ENCODE peak calls at places on chromosomes 13 and 19, in eight cellular contexts. J, P, K, T, W, M, N and Z are unnamed samples.

GRCh38 chr19:47742636-47743035 is 2.7 kb upstream of the NOP53 start:
- DNase-seq in J (no peak), P (no peak), K (no peak), T (no peak), W (no peak), M (no peak), N (no peak), Z (peak; percentile 82)

GRCh38 chr13:97339019-97339988 is 94.7 kb upstream of the RAP2A start:
- DNase-seq in J (no peak), P (peak; percentile 68), K (no peak), T (peak; percentile 93), W (no peak), M (peak; percentile 91), N (peak; percentile 71), Z (no peak)

GRCh38 chr13:30744056-30744684 is 8.8 kb downstream of the ALOX5AP start:
- DNase-seq in J (no peak), P (peak; percentile 66), K (no peak), T (no peak), W (peak; percentile 78), M (no peak), N (no peak), Z (no peak)

GRCh38 chr13:70188567-70188966 is 80.3 kb upstream of the KLHL1 start:
- DNase-seq in J (no peak), P (no peak), K (no peak), T (no peak), W (no peak), M (no peak), N (no peak), Z (no peak)

GRCh38 chr19:19642506-19643157 is 825 bp downstream of the GMIP start:
- DNase-seq in J (no peak), P (no peak), K (no peak), T (no peak), W (no peak), M (no peak), N (no peak), Z (no peak)

GRCh38 chr19:31013391-31013975 is 335.8 kb downstream of the TSHZ3 start:
- DNase-seq in J (no peak), P (no peak), K (no peak), T (no peak), W (no peak), M (no peak), N (no peak), Z (no peak)

GRCh38 chr13:39451860-39452301 is 151.1 kb downstream of the LHFPL6 start:
- DNase-seq in J (no peak), P (no peak), K (peak; percentile 25), T (peak; percentile 83), W (no peak), M (peak; percentile 77), N (no peak), Z (no peak)

GRCh38 chr19:35468637-35469036 is 20.6 kb downstream of the FFAR2 start:
- DNase-seq in J (no peak), P (peak; percentile 61), K (peak; percentile 51), T (peak; percentile 46), W (peak; percentile 46), M (no peak), N (peak; percentile 2), Z (peak; percentile 76)

GRCh38 chr19:34278783-34279182 is 24.4 kb downstream of the GARRE1 start:
- DNase-seq in J (no peak), P (no peak), K (no peak), T (no peak), W (no peak), M (no peak), N (no peak), Z (no peak)

GRCh38 chr13:95445116-95445515 is 107.4 kb upstream of the CLDN10 start:
- DNase-seq in J (no peak), P (no peak), K (no peak), T (no peak), W (no peak), M (no peak), N (no peak), Z (no peak)

GRCh38 chr19:41376998-41377365 is 649 bp downstream of the TMEM91 start:
- DNase-seq in J (no peak), P (no peak), K (no peak), T (no peak), W (no peak), M (no peak), N (no peak), Z (no peak)

GRCh38 chr13:62482351-62482750 is 1066.7 kb upstream of the PCDH20 start:
- DNase-seq in J (no peak), P (no peak), K (no peak), T (peak; percentile 3), W (no peak), M (no peak), N (no peak), Z (no peak)
- H3K4me3 ChIP-seq in J (no peak overlapping the region), P (no peak overlapping the region), K (no peak overlapping the region), T (no peak overlapping the region), W (no peak overlapping the region), M (no peak overlapping the region), N (no peak overlapping the region), Z (no peak overlapping the region)

DNA sequence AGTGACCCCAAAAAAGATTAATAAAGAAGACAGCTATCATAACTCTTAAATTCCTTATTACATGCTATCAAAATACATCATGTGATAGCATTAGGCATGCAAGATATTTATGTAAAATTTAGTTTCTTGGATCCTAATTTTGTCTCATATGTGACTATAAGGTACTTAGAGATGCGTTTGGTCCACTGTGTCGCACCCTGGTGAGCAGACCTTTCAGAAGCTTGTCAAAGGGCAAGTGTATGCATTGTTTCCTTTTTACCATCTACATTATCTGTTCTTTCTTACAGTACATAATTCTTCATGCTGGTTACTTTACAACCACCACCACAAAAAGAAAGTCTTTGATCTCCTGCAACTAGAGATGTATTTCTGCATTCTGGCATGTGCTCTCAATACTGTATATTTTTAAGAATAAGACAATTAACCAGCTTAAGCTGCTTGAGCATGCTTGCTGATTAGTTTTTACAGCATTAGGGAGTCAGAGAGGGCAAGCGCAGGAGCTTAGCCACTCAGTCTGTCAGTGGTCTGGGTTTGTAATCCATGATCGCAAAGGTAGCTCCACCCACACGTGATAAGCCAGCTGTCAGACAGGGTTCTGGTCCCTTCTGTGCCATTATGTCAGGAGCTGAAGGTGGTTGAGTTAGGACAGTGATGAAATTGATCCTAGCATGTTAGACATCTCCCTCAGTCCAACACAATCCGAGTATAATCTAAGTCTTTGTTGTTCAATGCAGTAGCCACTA is 500.9 kb downstream of the MYO16 start:
- DNase-seq in J (no peak), P (no peak), K (no peak), T (no peak), W (no peak), M (no peak), N (no peak), Z (no peak)
- H3K4me3 ChIP-seq in J (no peak overlapping the region), P (no peak overlapping the region), K (no peak overlapping the region), T (no peak overlapping the region), W (no peak overlapping the region), M (no peak overlapping the region), N (no peak overlapping the region), Z (no peak overlapping the region)

GRCh38 chr19:5564930-5565329 is 2.8 kb downstream of the TINCR start:
- DNase-seq in J (no peak), P (no peak), K (no peak), T (no peak), W (no peak), M (no peak), N (no peak), Z (no peak)

GRCh38 chr19:5571777-5572176 is 4.0 kb upstream of the TINCR start:
- DNase-seq in J (no peak), P (no peak), K (no peak), T (no peak), W (no peak), M (no peak), N (no peak), Z (no peak)

GRCh38 chr19:5563941-5564612 is 3.7 kb downstream of the TINCR start:
- DNase-seq in J (no peak), P (no peak), K (peak; percentile 74), T (peak; percentile 23), W (no peak), M (no peak), N (no peak), Z (no peak)

GRCh38 chr19:5567971-5568407 is 236 bp upstream of the TINCR start:
- DNase-seq in J (no peak), P (no peak), K (no peak), T (no peak), W (no peak), M (no peak), N (no peak), Z (peak; percentile 50)

GRCh38 chr19:5567360-5567970 is at the start of gene TINCR:
- DNase-seq in J (no peak), P (no peak), K (no peak), T (no peak), W (no peak), M (no peak), N (no peak), Z (no peak)
- H3K4me3 ChIP-seq in J (peak within 1 kb of the TSS; percentile 52), P (no peak within 1 kb of the TSS), K (no peak within 1 kb of the TSS), T (no peak within 1 kb of the TSS), W (no peak within 1 kb of the TSS), M (no peak within 1 kb of the TSS), N (no peak within 1 kb of the TSS), Z (no peak within 1 kb of the TSS)

GRCh38 chr13:49220856-49221614 is 897 bp downstream of the MLNR start:
- DNase-seq in J (no peak), P (no peak), K (no peak), T (no peak), W (no peak), M (no peak), N (no peak), Z (no peak)
- H3K4me3 ChIP-seq in J (peak overlapping the region; percentile 59), P (no peak overlapping the region), K (no peak overlapping the region), T (no peak overlapping the region), W (no peak overlapping the region), M (peak overlapping the region; percentile 41), N (no peak overlapping the region), Z (peak overlapping the region; percentile 47)

DNA sequence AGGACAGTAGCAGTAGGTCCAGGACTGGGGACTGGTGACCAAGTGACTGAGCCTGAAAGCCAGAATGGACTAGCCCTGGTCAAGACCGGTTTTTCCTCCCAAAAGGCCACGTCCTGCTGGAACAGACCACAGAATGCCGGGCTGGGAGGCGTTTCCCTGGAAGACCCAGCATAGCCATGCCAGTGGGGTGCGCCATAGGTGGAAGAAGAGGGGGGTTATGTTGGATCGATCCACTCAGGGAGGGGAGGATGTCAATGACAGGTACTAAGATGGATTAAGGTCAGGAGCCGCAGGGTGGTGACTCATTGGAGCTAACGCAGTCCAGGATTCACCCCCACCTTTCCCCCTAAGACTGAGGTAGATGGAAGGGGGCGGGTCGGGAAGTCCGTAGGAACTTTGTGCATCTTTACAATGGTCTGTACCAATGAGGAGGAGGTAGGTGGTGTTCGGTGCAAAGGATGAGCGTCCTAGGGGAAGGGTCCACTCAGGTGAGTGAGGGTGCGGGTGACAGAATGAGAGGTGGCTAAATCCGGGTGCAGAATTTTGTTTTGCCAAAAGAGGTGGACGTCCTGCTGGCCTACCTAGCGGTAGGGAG is 21.0 kb downstream of the VASP start:
- DNase-seq in J (no peak), P (no peak), K (no peak), T (peak; percentile 29), W (no peak), M (no peak), N (no peak), Z (peak; percentile 78)
- H3K4me3 ChIP-seq in J (peak overlapping the region; percentile 64), P (no peak overlapping the region), K (no peak overlapping the region), T (no peak overlapping the region), W (no peak overlapping the region), M (no peak overlapping the region), N (no peak overlapping the region), Z (peak overlapping the region; percentile 51)